ENCODE peak calls at places on chromosomes 2 and 18, in six cellular contexts. G is fibroblast of the aortic adventitia, S is thoracic aorta, I is lung, F is mucosa of descending colon, H is psoas muscle. P is an unnamed sample.

GRCh38 chr2:12948231-12948962 is 231.7 kb downstream of the TRIB2 start:
- DNase-seq in H (no peak), I (no peak), G (peak; percentile 41), S (no peak), F (no peak), P (no peak)

GRCh38 chr2:80014637-80015036 is 289.9 kb downstream of the LRRTM1 start:
- DNase-seq in H (no peak), F (no peak), S (no peak), I (no peak), G (no peak), P (no peak)

GRCh38 chr2:74489906-74490305 is 7.0 kb downstream of the TTC31 start:
- DNase-seq in G (no peak), F (no peak), H (no peak), I (no peak), S (no peak), P (no peak)

GRCh38 chr2:217943379-217944321 is 59.1 kb downstream of the TNS1 start:
- DNase-seq in I (peak; percentile 87), G (peak; percentile 45), S (no peak), F (peak; percentile 68), H (peak; percentile 80), P (no peak)

GRCh38 chr2:154623819-154624218 is 74.7 kb upstream of the KCNJ3 start:
- DNase-seq in S (no peak), G (peak; percentile 6), I (no peak), H (no peak), F (peak; percentile 63), P (peak; percentile 24)

GRCh38 chr18:56565596-56566355 is 72.6 kb downstream of the TXNL1 start:
- DNase-seq in F (no peak), H (no peak), G (peak; percentile 98), I (no peak), S (no peak), P (no peak)

GRCh38 chr2:43210125-43210466 is 16.3 kb downstream of the ZFP36L2 start:
- DNase-seq in S (no peak), F (no peak), G (no peak), H (no peak), I (no peak), P (no peak)

GRCh38 chr18:2856499-2856898 is 9.7 kb downstream of the EMILIN2 start:
- DNase-seq in I (no peak), H (no peak), F (no peak), G (no peak), S (no peak), P (no peak)

GRCh38 chr2:53448591-53448990 is 319.0 kb upstream of the CHAC2 start:
- DNase-seq in G (peak; percentile 27), F (no peak), H (no peak), S (no peak), I (no peak), P (no peak)

GRCh38 chr2:67311536-67311935 is 85.6 kb upstream of the ETAA1 start:
- DNase-seq in I (no peak), H (no peak), G (peak; percentile 94), S (no peak), F (no peak), P (no peak)

GRCh38 chr2:75621228-75621627 is 25.4 kb upstream of the MRPL19 start:
- DNase-seq in I (no peak), F (no peak), H (no peak), G (no peak), S (no peak), P (no peak)

GRCh38 chr2:100142393-100142792 is at the start of gene AFF3:
- DNase-seq in S (no peak), G (no peak), F (peak; percentile 31), H (no peak), I (no peak), P (no peak)

GRCh38 chr2:152400607-152401214 is 65.7 kb downstream of the FMNL2 start:
- DNase-seq in H (no peak), S (no peak), I (no peak), F (no peak), G (peak; percentile 68), P (no peak)

GRCh38 chr2:212538156-212539144 is at the start of gene ERBB4:
- DNase-seq in H (peak; percentile 19), G (no peak), I (peak; percentile 45), S (no peak), F (no peak), P (no peak)

GRCh38 chr2:190696792-190697398 is 48.0 kb downstream of the NAB1 start:
- DNase-seq in F (no peak), S (no peak), H (no peak), I (no peak), G (no peak), P (no peak)

GRCh38 chr2:85705680-85706039 is 11.5 kb downstream of the GNLY start:
- DNase-seq in F (no peak), G (peak; percentile 95), I (peak; percentile 84), S (no peak), H (peak; percentile 48), P (peak; percentile 67)
- H3K4me3 ChIP-seq in F (no peak overlapping the region), G (no peak overlapping the region), I (no peak overlapping the region), S (no peak overlapping the region), H (no peak overlapping the region), P (no peak overlapping the region)

DNA sequence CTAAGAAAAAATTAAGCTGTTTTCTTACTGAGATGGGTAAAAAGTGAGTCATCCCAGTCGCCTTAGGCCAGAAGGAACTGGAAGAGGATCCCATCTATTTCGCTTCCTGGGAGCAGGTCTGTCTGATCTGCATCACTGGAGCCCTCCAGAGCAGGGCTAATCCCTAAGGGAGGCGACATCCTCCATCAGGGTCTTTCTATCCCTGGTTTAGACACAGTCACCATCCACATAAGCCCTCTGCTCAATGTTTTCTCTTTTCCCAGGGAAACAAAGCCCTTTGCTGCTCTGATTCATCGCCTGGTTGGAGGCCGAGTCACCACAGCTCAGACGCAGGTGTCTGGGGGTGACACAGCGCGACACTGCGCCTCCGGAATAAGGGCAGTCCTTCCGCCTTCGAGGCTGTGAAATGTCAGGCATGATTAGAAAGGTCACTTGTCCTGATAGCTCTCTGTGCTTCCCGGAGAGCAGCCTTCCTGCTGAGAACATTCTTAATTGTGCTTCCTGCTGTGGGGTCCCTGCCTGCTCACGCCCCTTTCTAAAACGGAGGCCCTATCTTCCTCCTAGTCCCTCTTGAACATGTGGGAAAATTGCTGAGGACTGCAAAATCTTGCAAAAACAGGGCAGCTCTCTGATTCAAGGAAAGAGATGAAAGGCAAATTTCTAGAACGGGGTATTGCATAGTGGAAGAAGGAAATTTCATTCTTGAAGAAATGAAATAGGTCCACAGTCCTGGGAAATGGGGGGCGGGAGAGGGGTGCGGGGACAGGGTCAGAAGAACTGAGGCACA is 56.3 kb downstream of the MARCHF4 start:
- DNase-seq in F (no peak), I (no peak), G (peak; percentile 63), H (no peak), S (no peak), P (peak; percentile 61)
- H3K4me3 ChIP-seq in F (no peak overlapping the region), I (no peak overlapping the region), G (no peak overlapping the region), H (no peak overlapping the region), S (no peak overlapping the region), P (peak overlapping the region; percentile 9)

DNA sequence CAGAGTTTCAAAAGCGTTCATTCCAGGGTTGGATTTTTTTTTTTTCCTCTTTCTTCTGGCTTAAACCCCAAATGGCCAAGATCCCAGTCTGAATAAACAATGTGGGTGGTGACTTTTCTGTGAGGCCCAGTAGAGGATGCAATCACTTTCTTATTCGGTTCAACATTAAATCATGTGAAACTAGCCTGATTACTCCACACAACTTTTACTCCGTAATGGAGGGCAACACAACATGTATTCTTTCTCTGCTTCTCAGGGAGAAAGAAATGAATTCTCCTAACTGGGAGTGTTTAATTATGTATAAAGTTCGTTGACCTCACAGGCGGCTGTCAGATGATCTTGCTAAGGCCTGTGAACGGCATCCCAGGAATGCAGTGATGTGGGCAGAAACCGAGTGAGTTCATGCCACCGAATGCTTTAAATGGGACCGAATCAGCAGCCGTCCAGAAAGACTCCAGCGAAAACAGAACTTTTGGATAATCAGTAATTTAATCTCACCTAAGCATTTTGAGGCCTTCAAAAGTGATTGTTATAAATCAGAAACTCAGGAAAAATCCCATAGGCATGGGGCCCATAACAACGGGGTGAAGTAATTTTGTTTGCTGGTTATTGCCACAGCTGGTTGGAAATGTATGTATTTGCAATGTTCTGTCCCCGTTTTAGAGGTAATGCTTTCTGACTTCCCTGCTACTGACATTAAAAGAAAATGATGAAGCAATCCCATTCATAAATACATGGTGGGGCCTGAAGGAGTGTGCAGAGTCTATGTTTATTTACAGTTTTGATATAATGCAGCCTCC is 81.5 kb downstream of the BCL2 start:
- DNase-seq in S (no peak), G (peak; percentile 96), I (peak; percentile 57), H (peak; percentile 24), F (no peak), P (peak; percentile 98)
- H3K4me3 ChIP-seq in S (peak overlapping the region; percentile 55), G (peak overlapping the region; percentile 19), I (no peak overlapping the region), H (peak overlapping the region; percentile 46), F (no peak overlapping the region), P (peak overlapping the region; percentile 13)

GRCh38 chr18:77086034-77086433 is 46.5 kb downstream of the MBP start:
- DNase-seq in G (peak; percentile 92), F (no peak), I (no peak), S (no peak), H (no peak), P (no peak)

GRCh38 chr18:77084757-77085035 is 47.9 kb downstream of the MBP start:
- DNase-seq in I (no peak), G (peak; percentile 75), F (no peak), S (no peak), H (no peak), P (no peak)

GRCh38 chr18:77087391-77088141 is 45.0 kb downstream of the MBP start:
- DNase-seq in G (peak; percentile 66), S (no peak), I (peak; percentile 61), F (peak; percentile 57), H (peak; percentile 64), P (no peak)

GRCh38 chr18:77088977-77089795 is 43.4 kb downstream of the MBP start:
- DNase-seq in S (no peak), I (peak; percentile 77), G (no peak), H (peak; percentile 61), F (no peak), P (no peak)

DNA sequence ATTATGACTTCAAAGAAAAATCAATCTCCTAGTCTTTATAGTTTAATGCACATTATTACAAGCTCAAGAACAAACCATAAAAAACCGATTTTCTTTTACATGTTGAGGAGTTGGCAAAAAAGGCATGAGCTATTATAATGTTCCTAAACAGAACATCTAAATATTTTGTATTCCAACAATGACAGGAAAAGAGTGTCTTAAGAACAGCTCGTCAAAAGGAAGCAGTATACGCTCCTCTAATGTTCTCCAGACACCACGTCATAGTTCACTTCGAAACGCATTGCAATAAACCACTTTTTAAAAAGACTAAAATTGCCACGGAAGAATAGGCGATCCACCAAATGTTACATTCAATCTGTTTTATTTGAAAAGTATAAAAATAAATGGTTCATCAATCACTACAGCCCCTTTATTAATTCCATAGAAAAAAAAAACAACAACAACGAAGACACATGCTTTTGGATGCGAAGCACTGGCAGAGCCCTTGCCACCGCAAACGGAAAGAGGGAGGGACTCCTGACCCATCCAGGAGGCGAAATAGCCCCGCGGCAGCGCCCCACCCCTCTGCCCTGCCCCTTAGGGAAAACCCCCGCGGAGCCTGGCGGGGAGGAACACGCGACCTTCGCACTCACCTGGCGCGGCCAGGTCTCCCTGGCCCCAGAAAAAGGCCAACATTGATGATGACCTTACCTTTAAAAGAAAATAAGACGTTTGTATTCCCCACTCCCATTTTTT is 45.8 kb downstream of the MBP start:
- DNase-seq in F (peak; percentile 72), G (peak; percentile 68), I (no peak), S (no peak), H (peak; percentile 42), P (no peak)
- H3K4me3 ChIP-seq in F (no peak overlapping the region), G (peak overlapping the region; percentile 69), I (peak overlapping the region; percentile 5), S (peak overlapping the region; percentile 67), H (peak overlapping the region; percentile 65), P (peak overlapping the region; percentile 40)

GRCh38 chr2:234955971-234956509 is 4.2 kb downstream of the SH3BP4 start:
- DNase-seq in G (no peak), I (no peak), H (no peak), S (no peak), F (no peak), P (no peak)
- H3K4me3 ChIP-seq in G (no peak overlapping the region), I (no peak overlapping the region), H (no peak overlapping the region), S (no peak overlapping the region), F (no peak overlapping the region), P (no peak overlapping the region)

P was measured in retinal pigment epithelial cell.